ENCODE peak calls at places on chromosome 6, in six cellular contexts. One of them, this sample, is unnamed.

GRCh38 chr6:27720607-27721580 is 191.3 kb downstream of the OR2B2 start:
- DNase-seq in fibroblast of villous mesenchyme: peak
- DNase-seq in H7: peak
- DNase-seq in SJSA1: no peak
- DNase-seq in brain microvascular endothelial cell: peak
- DNase-seq in heart left ventricle: no peak
- DNase-seq in this sample: peak

GRCh38 chr6:157514659-157515496 is 133.9 kb downstream of the ZDHHC14 start:
- DNase-seq in fibroblast of villous mesenchyme: peak
- DNase-seq in H7: no peak
- DNase-seq in SJSA1: peak
- DNase-seq in brain microvascular endothelial cell: peak
- DNase-seq in heart left ventricle: no peak
- DNase-seq in this sample: peak

GRCh38 chr6:72720464-72720863 is 98.6 kb downstream of the KCNQ5 start:
- DNase-seq in fibroblast of villous mesenchyme: peak
- DNase-seq in H7: no peak
- DNase-seq in SJSA1: no peak
- DNase-seq in brain microvascular endothelial cell: peak
- DNase-seq in heart left ventricle: no peak
- DNase-seq in this sample: peak

GRCh38 chr6:154234019-154234772 is 122.4 kb downstream of the IPCEF1 start:
- DNase-seq in fibroblast of villous mesenchyme: no peak
- DNase-seq in H7: no peak
- DNase-seq in SJSA1: no peak
- DNase-seq in brain microvascular endothelial cell: no peak
- DNase-seq in heart left ventricle: no peak
- DNase-seq in this sample: no peak

GRCh38 chr6:37547564-37548061 is 47.9 kb upstream of the CCDC167 start:
- DNase-seq in fibroblast of villous mesenchyme: no peak
- DNase-seq in H7: no peak
- DNase-seq in SJSA1: no peak
- DNase-seq in brain microvascular endothelial cell: peak
- DNase-seq in heart left ventricle: no peak
- DNase-seq in this sample: peak

GRCh38 chr6:154638369-154638768 is 94.8 kb upstream of the SCAF8 start:
- DNase-seq in fibroblast of villous mesenchyme: no peak
- DNase-seq in H7: no peak
- DNase-seq in SJSA1: peak
- DNase-seq in brain microvascular endothelial cell: peak
- DNase-seq in heart left ventricle: no peak
- DNase-seq in this sample: no peak

GRCh38 chr6:121830759-121831158 is 395.3 kb downstream of the GJA1 start:
- DNase-seq in fibroblast of villous mesenchyme: peak
- DNase-seq in H7: no peak
- DNase-seq in SJSA1: no peak
- DNase-seq in brain microvascular endothelial cell: no peak
- DNase-seq in heart left ventricle: no peak
- DNase-seq in this sample: no peak

GRCh38 chr6:142592876-142593275 is 291.1 kb downstream of the ADGRG6 start:
- DNase-seq in fibroblast of villous mesenchyme: no peak
- DNase-seq in H7: no peak
- DNase-seq in SJSA1: no peak
- DNase-seq in brain microvascular endothelial cell: no peak
- DNase-seq in heart left ventricle: no peak
- DNase-seq in this sample: no peak

GRCh38 chr6:158487495-158487894 is 72.4 kb upstream of the TMEM181 start:
- DNase-seq in fibroblast of villous mesenchyme: no peak
- DNase-seq in H7: no peak
- DNase-seq in SJSA1: no peak
- DNase-seq in brain microvascular endothelial cell: peak
- DNase-seq in heart left ventricle: no peak
- DNase-seq in this sample: no peak

GRCh38 chr6:142903806-142904205 is 41.2 kb downstream of the HIVEP2 start:
- DNase-seq in fibroblast of villous mesenchyme: no peak
- DNase-seq in H7: no peak
- DNase-seq in SJSA1: peak
- DNase-seq in brain microvascular endothelial cell: no peak
- DNase-seq in heart left ventricle: no peak
- DNase-seq in this sample: peak

GRCh38 chr6:96675617-96676016 is 112.7 kb downstream of the FHL5 start:
- DNase-seq in fibroblast of villous mesenchyme: no peak
- DNase-seq in H7: no peak
- DNase-seq in SJSA1: no peak
- DNase-seq in brain microvascular endothelial cell: no peak
- DNase-seq in heart left ventricle: no peak
- DNase-seq in this sample: no peak

GRCh38 chr6:17928514-17929430 is 58.7 kb downstream of the KIF13A start:
- DNase-seq in fibroblast of villous mesenchyme: peak
- DNase-seq in H7: no peak
- DNase-seq in SJSA1: peak
- DNase-seq in brain microvascular endothelial cell: no peak
- DNase-seq in heart left ventricle: no peak
- DNase-seq in this sample: peak

GRCh38 chr6:28587011-28587745 is 61.5 kb downstream of the GPX5 start:
- DNase-seq in fibroblast of villous mesenchyme: no peak
- DNase-seq in H7: peak
- DNase-seq in SJSA1: peak
- DNase-seq in brain microvascular endothelial cell: peak
- DNase-seq in heart left ventricle: peak
- DNase-seq in this sample: peak

GRCh38 chr6:141395443-141396008 is 737.2 kb upstream of the GJE1 start:
- DNase-seq in fibroblast of villous mesenchyme: no peak
- DNase-seq in H7: no peak
- DNase-seq in SJSA1: no peak
- DNase-seq in brain microvascular endothelial cell: no peak
- DNase-seq in heart left ventricle: no peak
- DNase-seq in this sample: no peak

GRCh38 chr6:45327956-45328522 is at the start of gene RUNX2:
- DNase-seq in fibroblast of villous mesenchyme: peak
- DNase-seq in H7: no peak
- DNase-seq in SJSA1: peak
- DNase-seq in brain microvascular endothelial cell: peak
- DNase-seq in heart left ventricle: no peak
- DNase-seq in this sample: peak

GRCh38 chr6:148471624-148472494 is 129.2 kb downstream of the SASH1 start:
- DNase-seq in fibroblast of villous mesenchyme: peak
- DNase-seq in H7: no peak
- DNase-seq in SJSA1: peak
- DNase-seq in brain microvascular endothelial cell: peak
- DNase-seq in heart left ventricle: no peak
- DNase-seq in this sample: no peak

GRCh38 chr6:50353603-50354002 is 303.9 kb upstream of the DEFB112 start:
- DNase-seq in fibroblast of villous mesenchyme: no peak
- DNase-seq in H7: no peak
- DNase-seq in SJSA1: no peak
- DNase-seq in brain microvascular endothelial cell: no peak
- DNase-seq in heart left ventricle: no peak
- DNase-seq in this sample: no peak

GRCh38 chr6:16747232-16748027 is 13.8 kb downstream of the ATXN1 start:
- DNase-seq in fibroblast of villous mesenchyme: peak
- DNase-seq in H7: no peak
- DNase-seq in SJSA1: no peak
- DNase-seq in brain microvascular endothelial cell: no peak
- DNase-seq in heart left ventricle: no peak
- DNase-seq in this sample: peak

DNA sequence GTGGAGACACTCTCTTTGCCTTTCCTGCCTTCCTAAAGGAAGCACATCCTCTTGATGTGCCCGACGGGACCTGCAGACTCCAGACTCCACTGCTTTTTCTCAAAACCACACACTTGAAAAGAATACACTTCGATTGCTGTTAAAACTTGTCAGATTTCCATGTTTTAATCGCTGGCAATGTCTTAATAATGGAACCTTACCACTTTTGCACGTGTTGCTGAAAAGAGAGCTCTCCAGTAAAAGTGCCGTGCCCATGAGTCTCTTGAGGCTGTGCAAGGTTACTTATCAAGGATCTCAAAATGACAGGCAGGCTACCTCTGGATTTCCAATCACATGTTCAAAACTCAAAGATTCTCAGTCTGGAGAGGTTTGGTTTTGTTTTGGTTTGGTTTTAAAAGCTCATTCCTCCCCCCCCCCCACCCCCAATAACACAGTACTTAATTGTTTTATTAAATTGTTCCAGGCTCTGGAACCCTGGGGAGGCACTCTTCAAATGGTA is 12.0 kb upstream of the TFAP2A start:
- DNase-seq in fibroblast of villous mesenchyme: no peak
- DNase-seq in H7: no peak
- DNase-seq in SJSA1: no peak
- DNase-seq in brain microvascular endothelial cell: no peak
- DNase-seq in heart left ventricle: no peak
- DNase-seq in this sample: no peak
- H3K4me3 ChIP-seq in fibroblast of villous mesenchyme: peak
- H3K4me3 ChIP-seq in H7: peak
- H3K4me3 ChIP-seq in SJSA1: peak
- H3K4me3 ChIP-seq in brain microvascular endothelial cell: peak
- H3K4me3 ChIP-seq in heart left ventricle: peak
- H3K4me3 ChIP-seq in this sample: peak

DNA sequence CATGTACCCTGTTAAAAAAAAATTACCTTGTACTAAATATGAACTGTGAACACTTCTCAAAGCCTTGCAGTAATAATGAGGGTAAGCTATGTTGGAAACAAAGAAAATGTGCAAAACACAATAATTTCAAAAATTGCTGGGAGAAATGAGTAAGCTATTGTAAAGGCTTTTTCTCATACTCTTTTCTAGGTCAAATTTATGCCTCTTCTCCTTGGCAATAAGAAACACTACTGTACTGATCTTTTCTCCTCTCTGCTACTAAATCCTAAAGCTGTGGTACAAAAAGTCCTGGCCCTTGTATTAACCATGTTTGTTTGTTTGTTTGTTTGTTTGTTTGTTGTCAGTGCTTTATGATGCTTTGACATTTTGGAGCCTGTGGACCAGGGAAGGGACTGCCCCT is 17.5 kb upstream of the HUS1B start:
- DNase-seq in fibroblast of villous mesenchyme: no peak
- DNase-seq in H7: no peak
- DNase-seq in SJSA1: no peak
- DNase-seq in brain microvascular endothelial cell: no peak
- DNase-seq in heart left ventricle: no peak
- DNase-seq in this sample: no peak
- H3K4me3 ChIP-seq in fibroblast of villous mesenchyme: no peak
- H3K4me3 ChIP-seq in H7: no peak
- H3K4me3 ChIP-seq in SJSA1: no peak
- H3K4me3 ChIP-seq in brain microvascular endothelial cell: no peak
- H3K4me3 ChIP-seq in heart left ventricle: no peak
- H3K4me3 ChIP-seq in this sample: no peak

DNA sequence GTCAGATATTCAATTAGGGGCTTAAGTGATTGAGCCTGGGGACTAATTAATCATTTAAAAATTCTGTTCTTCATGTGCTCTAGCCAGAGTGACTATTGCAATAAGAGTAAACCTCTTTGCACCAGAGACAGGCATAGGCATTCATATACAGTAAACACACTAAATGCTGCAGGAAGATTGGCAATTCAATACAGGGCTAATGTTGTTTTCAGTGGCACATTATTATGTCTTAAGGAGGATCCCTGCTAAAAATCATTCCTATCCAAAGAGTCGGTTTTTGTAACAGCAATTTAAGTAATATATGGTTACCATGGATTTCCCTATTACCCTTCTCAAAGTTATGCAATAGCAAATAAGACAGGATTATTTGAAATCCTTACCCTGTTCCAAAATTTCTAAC is 1.3 kb downstream of the PDE7B start:
- DNase-seq in fibroblast of villous mesenchyme: peak
- DNase-seq in H7: no peak
- DNase-seq in SJSA1: no peak
- DNase-seq in brain microvascular endothelial cell: no peak
- DNase-seq in heart left ventricle: no peak
- DNase-seq in this sample: peak
- H3K4me3 ChIP-seq in fibroblast of villous mesenchyme: peak
- H3K4me3 ChIP-seq in H7: no peak
- H3K4me3 ChIP-seq in SJSA1: no peak
- H3K4me3 ChIP-seq in brain microvascular endothelial cell: peak
- H3K4me3 ChIP-seq in heart left ventricle: peak
- H3K4me3 ChIP-seq in this sample: peak

GRCh38 chr6:109000289-109000688 is 94.4 kb downstream of the SESN1 start:
- DNase-seq in fibroblast of villous mesenchyme: peak
- DNase-seq in H7: no peak
- DNase-seq in SJSA1: no peak
- DNase-seq in brain microvascular endothelial cell: no peak
- DNase-seq in heart left ventricle: no peak
- DNase-seq in this sample: no peak

GRCh38 chr6:108999428-108999827 is 95.2 kb downstream of the SESN1 start:
- DNase-seq in fibroblast of villous mesenchyme: no peak
- DNase-seq in H7: no peak
- DNase-seq in SJSA1: no peak
- DNase-seq in brain microvascular endothelial cell: no peak
- DNase-seq in heart left ventricle: no peak
- DNase-seq in this sample: no peak

GRCh38 chr6:109002882-109003281 is 91.8 kb downstream of the SESN1 start:
- DNase-seq in fibroblast of villous mesenchyme: no peak
- DNase-seq in H7: no peak
- DNase-seq in SJSA1: no peak
- DNase-seq in brain microvascular endothelial cell: no peak
- DNase-seq in heart left ventricle: no peak
- DNase-seq in this sample: no peak

GRCh38 chr6:109001554-109001953 is 93.1 kb downstream of the SESN1 start:
- DNase-seq in fibroblast of villous mesenchyme: no peak
- DNase-seq in H7: no peak
- DNase-seq in SJSA1: no peak
- DNase-seq in brain microvascular endothelial cell: no peak
- DNase-seq in heart left ventricle: no peak
- DNase-seq in this sample: peak

GRCh38 chr6:109002100-109002697 is 92.4 kb downstream of the SESN1 start:
- DNase-seq in fibroblast of villous mesenchyme: peak
- DNase-seq in H7: no peak
- DNase-seq in SJSA1: no peak
- DNase-seq in brain microvascular endothelial cell: no peak
- DNase-seq in heart left ventricle: no peak
- DNase-seq in this sample: peak
- H3K4me3 ChIP-seq in fibroblast of villous mesenchyme: no peak
- H3K4me3 ChIP-seq in H7: no peak
- H3K4me3 ChIP-seq in SJSA1: no peak
- H3K4me3 ChIP-seq in brain microvascular endothelial cell: no peak
- H3K4me3 ChIP-seq in heart left ventricle: no peak
- H3K4me3 ChIP-seq in this sample: no peak

DNA sequence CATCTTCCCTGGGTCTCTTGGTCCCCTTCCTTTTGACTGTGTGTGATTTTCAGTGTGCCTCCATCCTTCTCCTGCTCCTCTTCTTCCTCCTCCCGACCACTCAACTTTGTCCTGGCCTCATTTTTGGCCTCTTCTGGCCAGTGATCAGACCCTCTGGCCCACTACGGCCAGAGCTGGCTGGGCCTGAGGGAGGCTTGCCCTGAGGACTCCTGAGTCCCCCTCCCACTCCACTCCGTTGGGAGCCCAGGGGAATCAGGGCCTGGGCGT is 910 bp upstream of the DDR1 start:
- DNase-seq in fibroblast of villous mesenchyme: no peak
- DNase-seq in H7: no peak
- DNase-seq in SJSA1: no peak
- DNase-seq in brain microvascular endothelial cell: no peak
- DNase-seq in heart left ventricle: no peak
- DNase-seq in this sample: no peak
- H3K4me3 ChIP-seq in fibroblast of villous mesenchyme: no peak
- H3K4me3 ChIP-seq in H7: peak
- H3K4me3 ChIP-seq in SJSA1: no peak
- H3K4me3 ChIP-seq in brain microvascular endothelial cell: no peak
- H3K4me3 ChIP-seq in heart left ventricle: no peak
- H3K4me3 ChIP-seq in this sample: no peak

DNA sequence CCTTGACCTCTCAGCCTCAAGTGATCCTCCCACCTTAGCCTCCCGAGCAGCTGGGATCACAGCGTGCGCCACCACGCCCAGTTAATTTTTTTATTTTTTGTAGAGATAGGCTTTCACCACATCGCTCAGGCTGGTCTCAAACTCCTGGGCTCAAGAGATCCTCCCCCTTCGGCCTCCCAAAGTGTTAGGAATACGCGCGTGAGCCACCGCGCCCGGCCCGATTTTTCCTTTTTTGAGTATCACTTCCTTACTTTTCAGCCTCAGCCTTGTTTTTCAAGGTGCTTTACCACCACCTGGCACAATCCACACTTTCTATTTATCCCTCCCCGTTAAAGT is 791 bp upstream of the STX11 start:
- DNase-seq in fibroblast of villous mesenchyme: no peak
- DNase-seq in H7: no peak
- DNase-seq in SJSA1: no peak
- DNase-seq in brain microvascular endothelial cell: no peak
- DNase-seq in heart left ventricle: no peak
- DNase-seq in this sample: no peak
- H3K4me3 ChIP-seq in fibroblast of villous mesenchyme: peak
- H3K4me3 ChIP-seq in H7: peak
- H3K4me3 ChIP-seq in SJSA1: peak
- H3K4me3 ChIP-seq in brain microvascular endothelial cell: peak
- H3K4me3 ChIP-seq in heart left ventricle: peak
- H3K4me3 ChIP-seq in this sample: peak